ENCODE peak calls at places on chromosomes 4 and X, in seven cellular contexts. Z, E, R, J, L, K and C are unnamed samples.
A peak's percentile ranks its signal among the peaks of the same experiment; 100 is the strongest.

GRCh38 chrX:110108381-110108796 is 105.5 kb downstream of the TMEM164 start:
- DNase-seq in Z (no peak), E (no peak), R (peak; percentile 36), J (no peak), L (no peak), K (no peak), C (no peak)

GRCh38 chrX:85140963-85141362 is 102.6 kb downstream of the SATL1 start:
- DNase-seq in Z (no peak), E (no peak), R (no peak), J (no peak), L (no peak), K (no peak), C (no peak)

GRCh38 chrX:117407449-117408170 is 709.0 kb downstream of the KLHL13 start:
- DNase-seq in Z (no peak), E (no peak), R (no peak), J (no peak), L (no peak), K (no peak), C (no peak)

GRCh38 chrX:108468486-108468885 is 28.8 kb downstream of the COL4A5 start:
- DNase-seq in Z (no peak), E (no peak), R (peak; percentile 71), J (no peak), L (no peak), K (no peak), C (no peak)

GRCh38 chr4:165312506-165312905 is 15.0 kb upstream of the MSMO1 start:
- DNase-seq in Z (no peak), E (no peak), R (peak; percentile 81), J (no peak), L (no peak), K (no peak), C (no peak)

GRCh38 chrX:141142946-141143345 is 34.0 kb downstream of the LDOC1 start:
- DNase-seq in Z (no peak), E (no peak), R (no peak), J (no peak), L (no peak), K (no peak), C (no peak)

GRCh38 chrX:100829730-100830129 is 9.5 kb downstream of the CSTF2 start:
- DNase-seq in Z (no peak), E (no peak), R (peak; percentile 77), J (no peak), L (no peak), K (no peak), C (peak; percentile 45)

GRCh38 chrX:76183289-76184057 is 10.6 kb downstream of the PBDC1 start:
- DNase-seq in Z (no peak), E (no peak), R (peak; percentile 94), J (no peak), L (peak; percentile 59), K (no peak), C (no peak)

GRCh38 chr4:99202536-99202935 is 16.5 kb downstream of the ADH6 start:
- DNase-seq in Z (no peak), E (no peak), R (peak; percentile 58), J (no peak), L (no peak), K (no peak), C (no peak)

GRCh38 chr4:63302078-63302477 is 1107.2 kb downstream of the TECRL start:
- DNase-seq in Z (no peak), E (no peak), R (no peak), J (no peak), L (no peak), K (no peak), C (no peak)

GRCh38 chr4:156672924-156673323 is 298.7 kb downstream of the PDGFC start:
- DNase-seq in Z (no peak), E (peak; percentile 26), R (no peak), J (no peak), L (no peak), K (no peak), C (no peak)

GRCh38 chr4:71768123-71768522 is 15.8 kb downstream of the GC start:
- DNase-seq in Z (no peak), E (no peak), R (no peak), J (no peak), L (no peak), K (no peak), C (no peak)

GRCh38 chr4:83297548-83298260 is 13.1 kb upstream of the COQ2 start:
- DNase-seq in Z (no peak), E (no peak), R (no peak), J (no peak), L (no peak), K (no peak), C (no peak)

GRCh38 chr4:125104616-125105015 is 210.1 kb upstream of the FAT4 start:
- DNase-seq in Z (no peak), E (no peak), R (peak; percentile 76), J (no peak), L (no peak), K (no peak), C (no peak)

GRCh38 chr4:53532521-53532920 is 58.8 kb downstream of the LNX1 start:
- DNase-seq in Z (no peak), E (no peak), R (peak; percentile 53), J (no peak), L (no peak), K (no peak), C (no peak)
- TF ChIP-seq CEBPB in Z (no peak), E (no peak), R (no peak), J (no peak), L (no peak), K (no peak), C (no peak)

GRCh38 chr4:135368826-135369225 is 1167.2 kb upstream of the PABPC4L start:
- DNase-seq in Z (no peak), E (no peak), R (peak; percentile 14), J (no peak), L (no peak), K (no peak), C (no peak)
- TF ChIP-seq CEBPB in Z (no peak), E (no peak), R (no peak), J (no peak), L (no peak), K (no peak), C (no peak)

DNA sequence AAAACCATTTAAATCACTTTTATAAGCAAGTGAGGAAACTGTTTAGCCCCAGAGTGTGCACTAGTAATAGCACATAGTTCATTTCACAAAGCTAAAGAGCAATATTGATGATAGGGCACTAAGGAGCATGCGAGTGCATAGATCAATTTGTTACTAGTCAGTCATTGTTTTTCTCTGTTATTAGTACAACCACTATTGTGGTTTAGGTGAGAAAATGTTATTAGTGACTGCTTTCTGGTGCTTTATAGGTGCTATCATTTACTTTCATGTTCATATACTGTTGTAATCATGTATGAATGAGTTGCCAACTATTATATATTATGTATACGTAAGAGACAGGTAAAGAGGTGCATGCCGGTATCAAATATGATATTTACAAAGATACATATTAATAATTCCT is 113.8 kb downstream of the CCSER1 start:
- DNase-seq in Z (no peak), E (no peak), R (no peak), J (no peak), L (no peak), K (no peak), C (no peak)
- TF ChIP-seq CEBPB in Z (no peak), E (no peak), R (no peak), J (no peak), L (no peak), K (no peak), C (no peak)

GRCh38 chr4:1768367-1769034 is 24.6 kb upstream of the FGFR3 start:
- DNase-seq in Z (no peak), E (no peak), R (no peak), J (no peak), L (peak; percentile 35), K (no peak), C (no peak)

GRCh38 chr4:1771555-1772305 is 21.4 kb upstream of the FGFR3 start:
- DNase-seq in Z (no peak), E (no peak), R (no peak), J (no peak), L (no peak), K (no peak), C (no peak)

GRCh38 chr4:1770791-1771231 is 22.3 kb upstream of the FGFR3 start:
- DNase-seq in Z (no peak), E (no peak), R (no peak), J (no peak), L (peak; percentile 52), K (no peak), C (no peak)

GRCh38 chr4:1769692-1770091 is 23.4 kb upstream of the FGFR3 start:
- DNase-seq in Z (no peak), E (no peak), R (no peak), J (no peak), L (no peak), K (no peak), C (no peak)

DNA sequence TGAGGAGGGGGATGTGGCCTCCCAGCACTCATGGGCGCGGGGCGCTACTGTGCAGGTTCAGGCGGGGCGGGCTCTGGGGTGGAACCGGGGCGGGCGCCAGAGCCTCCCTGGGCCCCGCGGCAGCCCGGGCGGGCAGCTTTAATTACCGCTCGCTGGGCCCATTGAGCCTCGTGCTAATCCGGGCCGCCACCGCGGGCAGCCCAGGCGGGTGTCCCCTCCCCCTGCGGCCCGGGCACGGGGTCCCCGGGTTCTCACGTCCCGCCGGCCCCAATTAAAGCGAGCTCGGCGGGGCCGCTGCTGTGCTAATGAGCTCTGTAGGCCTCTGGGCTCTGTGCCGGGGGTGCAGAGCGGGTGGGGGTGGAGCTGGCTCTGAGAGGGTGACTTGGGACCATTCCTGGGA is 22.8 kb upstream of the FGFR3 start:
- DNase-seq in Z (no peak), E (no peak), R (no peak), J (no peak), L (no peak), K (no peak), C (no peak)
- TF ChIP-seq CEBPB in Z (no peak), E (no peak), R (no peak), J (no peak), L (no peak), K (no peak), C (no peak)

GRCh38 chr4:61528595-61528994 is 328.5 kb downstream of the ADGRL3 start:
- DNase-seq in Z (no peak), E (no peak), R (no peak), J (no peak), L (no peak), K (no peak), C (no peak)

GRCh38 chr4:61531188-61531587 is 331.1 kb downstream of the ADGRL3 start:
- DNase-seq in Z (no peak), E (no peak), R (no peak), J (no peak), L (peak; percentile 34), K (no peak), C (no peak)

GRCh38 chr4:61532324-61532723 is 332.2 kb downstream of the ADGRL3 start:
- DNase-seq in Z (no peak), E (no peak), R (peak; percentile 41), J (no peak), L (no peak), K (no peak), C (no peak)

GRCh38 chr4:61533140-61533539 is 333.0 kb downstream of the ADGRL3 start:
- DNase-seq in Z (no peak), E (no peak), R (peak; percentile 7), J (no peak), L (no peak), K (no peak), C (no peak)

GRCh38 chr4:61527886-61528285 is 327.8 kb downstream of the ADGRL3 start:
- DNase-seq in Z (no peak), E (no peak), R (no peak), J (no peak), L (no peak), K (no peak), C (no peak)
- TF ChIP-seq CEBPB in Z (no peak), E (no peak), R (no peak), J (no peak), L (no peak), K (no peak), C (no peak)